ENCODE peak calls at places on chromosome 12, in ten cellular contexts. W is activated T-cell treated with anti-CD3 and anti-CD28 coated beads, Interleukin-2, amount 50 U/mL, for 1 hour; T is H7; G is neural progenitor cell; O is HL-60; D is thyroid gland; P is Kasumi-1; Q is NCI-H2081; H is stimulated activated CD8-positive, alpha-beta memory T cell treated with anti-CD3 and anti-CD28 coated beads, Interleukin-12 subunit alpha, Interleukin-12 subunit beta, amount 100 ng/mL, for 4 hours; B is CD4-positive, CD25-positive, alpha-beta regulatory T cell. X is an unnamed sample.

GRCh38 chr12:27616356-27617150 is 79.7 kb upstream of the REP15 start:
- DNase-seq in W (no peak), T (no peak), G (no peak), O (no peak), D (peak), P (no peak), Q (no peak), H (no peak), B (no peak), X (no peak)

GRCh38 chr12:6818246-6819006 is 3.2 kb upstream of the GPR162 start:
- DNase-seq in W (no peak), T (peak), G (peak), O (no peak), D (no peak), P (no peak), Q (no peak), H (no peak), B (no peak), X (no peak)

GRCh38 chr12:95446511-95446910 is 27.4 kb upstream of the METAP2 start:
- DNase-seq in W (no peak), T (peak), G (peak), O (no peak), D (peak), P (no peak), Q (no peak), H (no peak), B (no peak), X (no peak)

GRCh38 chr12:71469235-71469873 is 29.8 kb downstream of the LGR5 start:
- DNase-seq in W (no peak), T (no peak), G (peak), O (no peak), D (no peak), P (no peak), Q (no peak), H (no peak), B (no peak), X (no peak)

GRCh38 chr12:7450667-7451066 is 6.7 kb upstream of the CD163L1 start:
- DNase-seq in W (no peak), T (no peak), G (no peak), O (no peak), D (no peak), P (no peak), Q (no peak), H (no peak), B (no peak), X (no peak)

GRCh38 chr12:124279846-124280360 is 15.0 kb upstream of the RFLNA start:
- DNase-seq in W (no peak), T (peak), G (no peak), O (no peak), D (no peak), P (no peak), Q (no peak), H (no peak), B (no peak), X (no peak)

GRCh38 chr12:119661882-119662281 is 6.1 kb upstream of the PRKAB1 start:
- DNase-seq in W (no peak), T (no peak), G (no peak), O (no peak), D (no peak), P (no peak), Q (no peak), H (no peak), B (no peak), X (no peak)

GRCh38 chr12:25950329-25951115 is 8.0 kb upstream of the RASSF8 start:
- DNase-seq in W (no peak), T (no peak), G (no peak), O (no peak), D (no peak), P (no peak), Q (no peak), H (no peak), B (no peak), X (no peak)

GRCh38 chr12:26197832-26198231 is 2.5 kb downstream of the SSPN start:
- DNase-seq in W (no peak), T (no peak), G (no peak), O (no peak), D (no peak), P (no peak), Q (no peak), H (no peak), B (no peak), X (no peak)

GRCh38 chr12:30806989-30807694 is 52.4 kb upstream of the CAPRIN2 start:
- DNase-seq in W (peak), T (peak), G (peak), O (peak), D (peak), P (peak), Q (peak), H (no peak), B (peak), X (peak)

X was measured in memory B cell.